ENCODE peak calls at places on chromosome 9, in ten cellular contexts. One of them, this sample, is unnamed.

GRCh38 chr9:29214702-29215248 is 1641.5 kb upstream of the C9orf72 start:
- DNase-seq in SK-N-MC: no peak
- DNase-seq in cardiac fibroblast: no peak
- DNase-seq in aorta: no peak
- DNase-seq in adipocyte: no peak
- DNase-seq in ovary: no peak
- DNase-seq in foreskin fibroblast: no peak
- DNase-seq in fibroblast of lung: no peak
- DNase-seq in right atrium auricular region: no peak
- DNase-seq in neuronal stem cell: peak
- DNase-seq in this sample: peak

GRCh38 chr9:101026824-101027223 is 1.7 kb upstream of the PLPPR1 start:
- DNase-seq in foreskin fibroblast: no peak
- DNase-seq in right atrium auricular region: no peak
- DNase-seq in fibroblast of lung: no peak
- DNase-seq in SK-N-MC: no peak
- DNase-seq in cardiac fibroblast: no peak
- DNase-seq in adipocyte: no peak
- DNase-seq in ovary: no peak
- DNase-seq in aorta: no peak
- DNase-seq in neuronal stem cell: no peak
- DNase-seq in this sample: no peak

GRCh38 chr9:2567922-2568321 is 53.7 kb upstream of the VLDLR start:
- DNase-seq in adipocyte: no peak
- DNase-seq in aorta: no peak
- DNase-seq in SK-N-MC: no peak
- DNase-seq in fibroblast of lung: no peak
- DNase-seq in ovary: no peak
- DNase-seq in foreskin fibroblast: peak
- DNase-seq in right atrium auricular region: no peak
- DNase-seq in cardiac fibroblast: no peak
- DNase-seq in neuronal stem cell: no peak
- DNase-seq in this sample: peak

GRCh38 chr9:10050016-10050415 is 562.8 kb downstream of the PTPRD start:
- DNase-seq in neuronal stem cell: no peak
- DNase-seq in fibroblast of lung: peak
- DNase-seq in foreskin fibroblast: no peak
- DNase-seq in adipocyte: peak
- DNase-seq in right atrium auricular region: no peak
- DNase-seq in cardiac fibroblast: no peak
- DNase-seq in SK-N-MC: no peak
- DNase-seq in aorta: no peak
- DNase-seq in ovary: no peak
- DNase-seq in this sample: peak

GRCh38 chr9:89435315-89435823 is 62.5 kb downstream of the SEMA4D start:
- DNase-seq in right atrium auricular region: no peak
- DNase-seq in foreskin fibroblast: no peak
- DNase-seq in cardiac fibroblast: no peak
- DNase-seq in SK-N-MC: no peak
- DNase-seq in adipocyte: no peak
- DNase-seq in ovary: no peak
- DNase-seq in fibroblast of lung: no peak
- DNase-seq in aorta: peak
- DNase-seq in neuronal stem cell: peak
- DNase-seq in this sample: peak

GRCh38 chr9:135152608-135153337 is 65.3 kb downstream of the OLFM1 start:
- DNase-seq in fibroblast of lung: no peak
- DNase-seq in aorta: no peak
- DNase-seq in foreskin fibroblast: no peak
- DNase-seq in cardiac fibroblast: no peak
- DNase-seq in adipocyte: no peak
- DNase-seq in neuronal stem cell: no peak
- DNase-seq in right atrium auricular region: no peak
- DNase-seq in SK-N-MC: no peak
- DNase-seq in ovary: no peak
- DNase-seq in this sample: no peak

GRCh38 chr9:133113928-133114351 is 7.1 kb downstream of the RALGDS start:
- DNase-seq in fibroblast of lung: no peak
- DNase-seq in adipocyte: peak
- DNase-seq in neuronal stem cell: no peak
- DNase-seq in cardiac fibroblast: no peak
- DNase-seq in right atrium auricular region: no peak
- DNase-seq in aorta: peak
- DNase-seq in SK-N-MC: no peak
- DNase-seq in ovary: peak
- DNase-seq in foreskin fibroblast: peak
- DNase-seq in this sample: no peak

GRCh38 chr9:129412814-129413536 is 207.9 kb downstream of the C9orf50 start:
- DNase-seq in cardiac fibroblast: peak
- DNase-seq in ovary: peak
- DNase-seq in foreskin fibroblast: peak
- DNase-seq in fibroblast of lung: peak
- DNase-seq in right atrium auricular region: peak
- DNase-seq in aorta: peak
- DNase-seq in neuronal stem cell: no peak
- DNase-seq in SK-N-MC: no peak
- DNase-seq in adipocyte: peak
- DNase-seq in this sample: peak

GRCh38 chr9:34114436-34114835 is 12.1 kb downstream of the DCAF12 start:
- DNase-seq in SK-N-MC: no peak
- DNase-seq in right atrium auricular region: no peak
- DNase-seq in adipocyte: no peak
- DNase-seq in ovary: no peak
- DNase-seq in foreskin fibroblast: no peak
- DNase-seq in aorta: no peak
- DNase-seq in cardiac fibroblast: no peak
- DNase-seq in fibroblast of lung: no peak
- DNase-seq in neuronal stem cell: no peak
- DNase-seq in this sample: no peak

GRCh38 chr9:70258692-70259511 is at the start of gene SMC5:
- DNase-seq in ovary: peak
- DNase-seq in right atrium auricular region: peak
- DNase-seq in foreskin fibroblast: peak
- DNase-seq in adipocyte: peak
- DNase-seq in aorta: peak
- DNase-seq in SK-N-MC: no peak
- DNase-seq in neuronal stem cell: peak
- DNase-seq in cardiac fibroblast: peak
- DNase-seq in fibroblast of lung: peak
- DNase-seq in this sample: peak

GRCh38 chr9:70259512-70259802 is 679 bp downstream of the SMC5 start:
- DNase-seq in SK-N-MC: no peak
- DNase-seq in aorta: no peak
- DNase-seq in neuronal stem cell: no peak
- DNase-seq in ovary: no peak
- DNase-seq in cardiac fibroblast: no peak
- DNase-seq in foreskin fibroblast: no peak
- DNase-seq in fibroblast of lung: no peak
- DNase-seq in adipocyte: no peak
- DNase-seq in right atrium auricular region: no peak
- DNase-seq in this sample: no peak

GRCh38 chr9:70256123-70256551 is 2.6 kb upstream of the SMC5 start:
- DNase-seq in ovary: no peak
- DNase-seq in adipocyte: peak
- DNase-seq in right atrium auricular region: no peak
- DNase-seq in neuronal stem cell: no peak
- DNase-seq in fibroblast of lung: peak
- DNase-seq in aorta: no peak
- DNase-seq in SK-N-MC: no peak
- DNase-seq in cardiac fibroblast: peak
- DNase-seq in foreskin fibroblast: peak
- DNase-seq in this sample: peak

GRCh38 chr9:70257991-70258691 is 637 bp upstream of the SMC5 start:
- DNase-seq in SK-N-MC: no peak
- DNase-seq in ovary: peak
- DNase-seq in neuronal stem cell: peak
- DNase-seq in foreskin fibroblast: peak
- DNase-seq in aorta: no peak
- DNase-seq in adipocyte: peak
- DNase-seq in right atrium auricular region: peak
- DNase-seq in fibroblast of lung: peak
- DNase-seq in cardiac fibroblast: peak
- DNase-seq in this sample: peak

DNA sequence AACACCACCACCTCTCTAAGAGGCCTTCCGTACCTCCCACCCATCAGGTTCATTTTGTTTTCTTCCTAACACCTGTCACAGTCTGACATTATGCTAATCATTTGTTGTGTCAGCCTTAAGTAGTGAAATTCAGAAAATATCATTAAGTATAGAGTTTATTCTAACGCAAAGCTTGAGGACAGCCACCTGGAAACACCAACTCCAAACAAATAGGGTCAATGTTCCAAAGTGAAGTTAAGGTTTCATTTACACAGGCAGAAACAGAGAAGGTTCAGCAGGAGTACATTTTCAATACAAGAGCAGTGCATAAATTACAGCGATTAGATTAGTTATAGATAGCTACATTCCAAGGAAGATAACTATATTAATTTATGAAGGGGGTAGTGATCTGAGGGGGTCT is 1.3 kb upstream of the SMC5 start:
- DNase-seq in aorta: no peak
- DNase-seq in fibroblast of lung: no peak
- DNase-seq in right atrium auricular region: no peak
- DNase-seq in cardiac fibroblast: peak
- DNase-seq in SK-N-MC: no peak
- DNase-seq in ovary: no peak
- DNase-seq in adipocyte: peak
- DNase-seq in foreskin fibroblast: peak
- DNase-seq in neuronal stem cell: no peak
- DNase-seq in this sample: no peak
- H3K4me3 ChIP-seq in aorta: peak
- H3K4me3 ChIP-seq in fibroblast of lung: peak
- H3K4me3 ChIP-seq in right atrium auricular region: no peak
- H3K4me3 ChIP-seq in cardiac fibroblast: peak
- H3K4me3 ChIP-seq in SK-N-MC: peak
- H3K4me3 ChIP-seq in ovary: peak
- H3K4me3 ChIP-seq in adipocyte: peak
- H3K4me3 ChIP-seq in foreskin fibroblast: peak
- H3K4me3 ChIP-seq in neuronal stem cell: no peak
- H3K4me3 ChIP-seq in this sample: peak

GRCh38 chr9:37379835-37380234 is 42.7 kb upstream of the GRHPR start:
- DNase-seq in fibroblast of lung: no peak
- DNase-seq in foreskin fibroblast: no peak
- DNase-seq in adipocyte: no peak
- DNase-seq in SK-N-MC: no peak
- DNase-seq in right atrium auricular region: no peak
- DNase-seq in neuronal stem cell: no peak
- DNase-seq in ovary: no peak
- DNase-seq in cardiac fibroblast: no peak
- DNase-seq in aorta: no peak
- DNase-seq in this sample: no peak
- H3K4me3 ChIP-seq in fibroblast of lung: no peak
- H3K4me3 ChIP-seq in foreskin fibroblast: no peak
- H3K4me3 ChIP-seq in adipocyte: no peak
- H3K4me3 ChIP-seq in SK-N-MC: no peak
- H3K4me3 ChIP-seq in right atrium auricular region: no peak
- H3K4me3 ChIP-seq in neuronal stem cell: no peak
- H3K4me3 ChIP-seq in ovary: no peak
- H3K4me3 ChIP-seq in cardiac fibroblast: no peak
- H3K4me3 ChIP-seq in aorta: no peak
- H3K4me3 ChIP-seq in this sample: no peak

GRCh38 chr9:87725356-87725899 is 491 bp upstream of the CTSL start:
- DNase-seq in aorta: no peak
- DNase-seq in fibroblast of lung: no peak
- DNase-seq in right atrium auricular region: no peak
- DNase-seq in cardiac fibroblast: peak
- DNase-seq in neuronal stem cell: no peak
- DNase-seq in ovary: no peak
- DNase-seq in foreskin fibroblast: peak
- DNase-seq in adipocyte: peak
- DNase-seq in SK-N-MC: no peak
- DNase-seq in this sample: peak

GRCh38 chr9:87722393-87722792 is 3.5 kb upstream of the CTSL start:
- DNase-seq in right atrium auricular region: no peak
- DNase-seq in fibroblast of lung: no peak
- DNase-seq in neuronal stem cell: no peak
- DNase-seq in SK-N-MC: no peak
- DNase-seq in adipocyte: no peak
- DNase-seq in aorta: peak
- DNase-seq in cardiac fibroblast: no peak
- DNase-seq in foreskin fibroblast: no peak
- DNase-seq in ovary: no peak
- DNase-seq in this sample: no peak

DNA sequence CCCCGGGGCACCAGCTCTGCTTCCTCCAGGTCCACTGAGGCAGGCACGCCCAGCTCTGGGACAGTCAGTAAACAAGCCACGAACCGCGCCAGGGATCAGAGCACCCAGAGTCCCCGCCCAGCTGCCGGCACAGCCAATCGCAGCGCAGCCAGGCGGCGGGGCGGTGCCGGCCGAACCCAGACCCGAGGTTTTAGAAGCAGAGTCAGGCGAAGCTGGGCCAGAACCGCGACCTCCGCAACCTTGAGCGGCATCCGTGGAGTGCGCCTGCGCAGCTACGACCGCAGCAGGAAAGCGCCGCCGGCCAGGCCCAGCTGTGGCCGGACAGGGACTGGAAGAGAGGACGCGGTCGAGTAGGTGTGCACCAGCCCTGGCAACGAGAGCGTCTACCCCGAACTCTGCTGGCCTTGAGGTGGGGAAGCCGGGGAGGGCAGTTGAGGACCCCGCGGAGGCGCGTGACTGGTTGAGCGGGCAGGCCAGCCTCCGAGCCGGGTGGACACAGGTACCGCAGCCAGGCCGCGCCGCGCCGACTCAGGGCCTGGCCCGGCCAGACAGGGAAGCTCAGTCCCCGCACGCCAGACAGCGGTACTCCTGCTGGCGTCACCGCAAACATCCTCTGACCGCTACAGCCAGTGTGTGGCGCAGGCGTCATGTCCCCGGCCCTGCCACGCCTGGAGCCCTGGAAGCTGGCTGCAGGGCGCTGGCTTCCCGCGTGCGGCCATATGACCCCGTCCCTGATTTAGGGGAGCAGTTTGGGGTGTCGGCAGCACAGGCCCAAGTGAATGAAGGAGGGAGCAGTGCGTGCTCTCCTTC is at the start of gene CTSL:
- DNase-seq in adipocyte: peak
- DNase-seq in cardiac fibroblast: peak
- DNase-seq in fibroblast of lung: peak
- DNase-seq in right atrium auricular region: peak
- DNase-seq in SK-N-MC: no peak
- DNase-seq in ovary: peak
- DNase-seq in foreskin fibroblast: peak
- DNase-seq in aorta: peak
- DNase-seq in neuronal stem cell: peak
- DNase-seq in this sample: peak
- H3K4me3 ChIP-seq in adipocyte: peak
- H3K4me3 ChIP-seq in cardiac fibroblast: peak
- H3K4me3 ChIP-seq in fibroblast of lung: peak
- H3K4me3 ChIP-seq in right atrium auricular region: peak
- H3K4me3 ChIP-seq in SK-N-MC: peak
- H3K4me3 ChIP-seq in ovary: peak
- H3K4me3 ChIP-seq in foreskin fibroblast: peak
- H3K4me3 ChIP-seq in aorta: peak
- H3K4me3 ChIP-seq in neuronal stem cell: peak
- H3K4me3 ChIP-seq in this sample: peak

DNA sequence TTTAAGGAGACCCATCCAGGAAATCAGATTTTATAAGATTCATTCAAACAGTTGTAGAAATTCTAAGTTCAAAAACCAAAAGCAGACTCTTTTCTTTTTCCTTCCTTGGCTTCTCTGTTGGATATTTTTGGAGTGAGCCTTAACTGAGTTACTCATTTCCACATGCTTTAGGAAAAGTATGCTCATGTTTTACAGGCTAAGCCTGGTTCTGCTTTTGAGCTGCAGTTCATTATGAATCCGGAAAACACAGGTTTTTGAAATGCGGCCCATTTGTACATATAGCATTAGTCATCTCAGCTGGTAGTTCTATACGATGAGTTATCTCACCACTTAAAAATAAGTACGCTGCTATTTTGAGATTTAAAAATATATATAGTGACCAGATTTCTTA is 156.6 kb upstream of the DMRT1 start:
- DNase-seq in neuronal stem cell: no peak
- DNase-seq in right atrium auricular region: no peak
- DNase-seq in adipocyte: peak
- DNase-seq in ovary: no peak
- DNase-seq in aorta: no peak
- DNase-seq in cardiac fibroblast: peak
- DNase-seq in fibroblast of lung: peak
- DNase-seq in foreskin fibroblast: peak
- DNase-seq in SK-N-MC: no peak
- DNase-seq in this sample: peak
- H3K4me3 ChIP-seq in neuronal stem cell: no peak
- H3K4me3 ChIP-seq in right atrium auricular region: no peak
- H3K4me3 ChIP-seq in adipocyte: peak
- H3K4me3 ChIP-seq in ovary: no peak
- H3K4me3 ChIP-seq in aorta: peak
- H3K4me3 ChIP-seq in cardiac fibroblast: no peak
- H3K4me3 ChIP-seq in fibroblast of lung: peak
- H3K4me3 ChIP-seq in foreskin fibroblast: peak
- H3K4me3 ChIP-seq in SK-N-MC: peak
- H3K4me3 ChIP-seq in this sample: peak

This sample was measured in epithelial cell of esophagus.